ENCODE peak calls at places on chromosome 6, in five cellular contexts. B is activated CD4-positive, alpha-beta T cell treated with anti-CD3 and anti-CD28 coated beads, Interleukin-2, amount 10 ng/mL, durations not matched to agents 7 days and 5 days; H is astrocyte; F is mammary epithelial cell; X is Right ventricle myocardium superior. L is an unnamed sample.

GRCh38 chr6:11362481-11363018 is 130.1 kb upstream of the NEDD9 start:
- DNase-seq in B (no peak), X (no peak), F (no peak), H (no peak), L (no peak)

GRCh38 chr6:37866590-37867507 is 47.3 kb downstream of the ZFAND3 start:
- DNase-seq in F (no peak), X (no peak), H (no peak), B (no peak), L (no peak)

GRCh38 chr6:43308101-43308989 is at the start of gene CRIP3:
- DNase-seq in F (peak; percentile 40), H (no peak), B (peak; percentile 53), X (peak; percentile 70), L (peak; percentile 13)

GRCh38 chr6:2862712-2863174 is 21.1 kb upstream of the SERPINB1 start:
- DNase-seq in F (no peak), B (no peak), X (no peak), H (no peak), L (no peak)

GRCh38 chr6:145652572-145652971 is 82.7 kb downstream of the EPM2A start:
- DNase-seq in B (no peak), H (no peak), X (no peak), F (no peak), L (no peak)

GRCh38 chr6:13813621-13814175 is 659 bp downstream of the MCUR1 start:
- DNase-seq in H (peak; percentile 64), X (peak; percentile 79), F (peak; percentile 47), B (peak; percentile 40), L (peak; percentile 84)

GRCh38 chr6:101178748-101179147 is 214.8 kb upstream of the GRIK2 start:
- DNase-seq in F (no peak), B (no peak), H (no peak), X (no peak), L (peak; percentile 33)

GRCh38 chr6:137926985-137927384 is 59.9 kb downstream of the TNFAIP3 start:
- DNase-seq in B (no peak), X (no peak), F (no peak), H (no peak), L (no peak)

GRCh38 chr6:136541395-136541794 is 8.8 kb downstream of the MAP7 start:
- DNase-seq in H (no peak), X (no peak), F (no peak), B (no peak), L (no peak)

GRCh38 chr6:70527071-70527737 is 39.5 kb upstream of the SDHAF4 start:
- DNase-seq in H (peak; percentile 31), B (no peak), F (no peak), X (no peak), L (no peak)

GRCh38 chr6:130849501-130850039 is 22.4 kb downstream of the SMLR1 start:
- DNase-seq in H (no peak), B (no peak), F (no peak), X (no peak), L (no peak)